ENCODE peak calls at places on chromosome 9, in seven cellular contexts. T is GM23338; R is stimulated activated CD4-positive, alpha-beta T cell treated with anti-CD3 and anti-CD28 coated beads, TNF-alpha, amount 100 ng/mL, for 4 hours; E is NCI-H1092 treated with DMSO at 0.1 percent for 48 hours; U is SW 1271; Z is mesendoderm; F is bronchial epithelial cell. D is an unnamed sample.

GRCh38 chr9:95284152-95284551 is 33.4 kb downstream of the FANCC start:
- DNase-seq in E (no peak), T (no peak), Z (no peak), R (no peak), U (no peak), F (no peak), D (no peak)

GRCh38 chr9:16309350-16310271 is 560.9 kb downstream of the BNC2 start:
- DNase-seq in U (no peak), E (no peak), F (no peak), T (no peak), R (no peak), Z (no peak), D (no peak)

GRCh38 chr9:98603821-98604383 is 104.8 kb downstream of the GABBR2 start:
- DNase-seq in F (no peak), R (no peak), Z (no peak), U (no peak), E (no peak), T (no peak), D (no peak)

GRCh38 chr9:131100445-131100844 is 4.1 kb downstream of the AIF1L start:
- DNase-seq in Z (peak; percentile 44), R (no peak), T (peak; percentile 33), F (no peak), U (no peak), E (no peak), D (no peak)

GRCh38 chr9:133089271-133089671 is 27.5 kb downstream of the CEL start:
- DNase-seq in R (no peak), F (no peak), U (no peak), Z (peak; percentile 5), T (peak; percentile 34), E (peak; percentile 36), D (no peak)

GRCh38 chr9:82101475-82101874 is 112.9 kb downstream of the SPATA31D1 start:
- DNase-seq in U (no peak), T (peak; percentile 35), Z (peak; percentile 35), E (no peak), R (no peak), F (no peak), D (no peak)

GRCh38 chr9:78073722-78074121 is 42.1 kb upstream of the GNAQ start:
- DNase-seq in R (no peak), U (no peak), Z (no peak), T (no peak), E (no peak), F (no peak), D (no peak)

GRCh38 chr9:32385135-32385884 is 867 bp downstream of the ACO1 start:
- DNase-seq in E (no peak), U (no peak), F (peak; percentile 25), R (no peak), T (no peak), Z (no peak), D (no peak)

GRCh38 chr9:35604578-35605335 is at the start of gene TESK1:
- DNase-seq in E (peak; percentile 80), R (peak; percentile 82), T (peak; percentile 93), U (peak; percentile 32), Z (peak; percentile 88), F (peak; percentile 52), D (peak; percentile 89)

GRCh38 chr9:112377684-112378344 is 2.1 kb upstream of the HSDL2 start:
- DNase-seq in E (no peak), T (no peak), F (no peak), U (no peak), Z (no peak), R (no peak), D (no peak)

GRCh38 chr9:137320555-137321384 is 18.7 kb upstream of the NRARP start:
- DNase-seq in E (no peak), T (peak; percentile 65), R (no peak), F (no peak), Z (no peak), U (no peak), D (no peak)

GRCh38 chr9:68577778-68578591 is 37.3 kb upstream of the TMEM252 start:
- DNase-seq in T (no peak), R (no peak), U (no peak), Z (no peak), F (no peak), E (no peak), D (no peak)

GRCh38 chr9:77841739-77842386 is 189.7 kb downstream of the GNAQ start:
- DNase-seq in F (peak; percentile 17), U (no peak), R (no peak), Z (no peak), T (no peak), E (no peak), D (no peak)

GRCh38 chr9:134328841-134329575 is 2.8 kb downstream of the RXRA start:
- DNase-seq in E (no peak), T (no peak), Z (no peak), F (peak; percentile 39), R (no peak), U (no peak), D (no peak)

GRCh38 chr9:68548241-68548640 is 7.6 kb upstream of the TMEM252 start:
- DNase-seq in T (no peak), R (no peak), F (no peak), E (no peak), U (no peak), Z (no peak), D (no peak)

GRCh38 chr9:134928796-134929559 is 11.3 kb upstream of the FCN1 start:
- DNase-seq in E (no peak), U (no peak), Z (no peak), T (no peak), R (no peak), F (no peak), D (no peak)

GRCh38 chr9:18438300-18438925 is 35.5 kb upstream of the ADAMTSL1 start:
- DNase-seq in F (no peak), T (peak; percentile 81), R (no peak), U (no peak), Z (peak; percentile 83), E (peak; percentile 38), D (no peak)

GRCh38 chr9:123373941-123374340 is 17.9 kb downstream of the CRB2 start:
- DNase-seq in T (peak; percentile 69), Z (peak; percentile 81), E (no peak), R (no peak), F (no peak), U (no peak), D (peak; percentile 51)

GRCh38 chr9:93890436-93890935 is 64.7 kb downstream of the BARX1 start:
- DNase-seq in U (no peak), E (no peak), Z (no peak), T (no peak), R (no peak), F (no peak), D (no peak)

GRCh38 chr9:121773954-121774714 is 122.7 kb downstream of the DAB2IP start:
- DNase-seq in F (no peak), U (no peak), T (no peak), Z (no peak), E (no peak), R (no peak), D (no peak)

GRCh38 chr9:108515856-108516255 is 339.9 kb downstream of the ACTL7B start:
- DNase-seq in U (no peak), E (no peak), F (no peak), Z (peak; percentile 32), T (peak; percentile 24), R (no peak), D (no peak)

GRCh38 chr9:133252301-133252776 is 22.7 kb downstream of the ABO start:
- DNase-seq in Z (no peak), U (no peak), F (peak; percentile 27), E (no peak), T (no peak), R (no peak), D (no peak)

D was measured in HAP-1.